ENCODE peak calls at places on chromosome 4, in five cellular contexts. One of them, this sample, is unnamed.

GRCh38 chr4:119136541-119136940 is 909 bp downstream of the MYOZ2 start:
- DNase-seq in NCI-H1930: no peak
- DNase-seq in Right ventricle myocardium inferior: no peak
- DNase-seq in Calu3: no peak
- DNase-seq in lower leg skin: no peak
- DNase-seq in this sample: no peak

GRCh38 chr4:176277162-176277904 is 8.3 kb upstream of the ASB5 start:
- DNase-seq in Calu3: peak; percentile 58
- DNase-seq in NCI-H1930: no peak
- DNase-seq in Right ventricle myocardium inferior: no peak
- DNase-seq in lower leg skin: no peak
- DNase-seq in this sample: peak; percentile 20

GRCh38 chr4:150002561-150002960 is 75.7 kb upstream of the DCLK2 start:
- DNase-seq in NCI-H1930: no peak
- DNase-seq in Right ventricle myocardium inferior: no peak
- DNase-seq in Calu3: no peak
- DNase-seq in lower leg skin: no peak
- DNase-seq in this sample: no peak

GRCh38 chr4:98928131-98928504 is 815 bp downstream of the EIF4E start:
- DNase-seq in Right ventricle myocardium inferior: peak; percentile 82
- DNase-seq in NCI-H1930: peak; percentile 32
- DNase-seq in lower leg skin: peak; percentile 60
- DNase-seq in Calu3: peak; percentile 71
- DNase-seq in this sample: peak; percentile 57

GRCh38 chr4:985123-985830 is 1.6 kb upstream of the IDUA start:
- DNase-seq in Calu3: peak; percentile 79
- DNase-seq in Right ventricle myocardium inferior: peak; percentile 90
- DNase-seq in lower leg skin: no peak
- DNase-seq in NCI-H1930: no peak
- DNase-seq in this sample: peak; percentile 93

GRCh38 chr4:1233641-1234277 is 15.2 kb downstream of the CTBP1 start:
- DNase-seq in lower leg skin: no peak
- DNase-seq in NCI-H1930: no peak
- DNase-seq in Right ventricle myocardium inferior: peak; percentile 70
- DNase-seq in Calu3: no peak
- DNase-seq in this sample: no peak

GRCh38 chr4:16464651-16465050 is 238.4 kb upstream of the TAPT1 start:
- DNase-seq in Right ventricle myocardium inferior: no peak
- DNase-seq in Calu3: no peak
- DNase-seq in NCI-H1930: no peak
- DNase-seq in lower leg skin: no peak
- DNase-seq in this sample: no peak

GRCh38 chr4:185222598-185222997 is 13.2 kb downstream of the SNX25 start:
- DNase-seq in Right ventricle myocardium inferior: no peak
- DNase-seq in Calu3: no peak
- DNase-seq in NCI-H1930: no peak
- DNase-seq in lower leg skin: no peak
- DNase-seq in this sample: no peak

GRCh38 chr4:52407545-52407944 is 251.6 kb downstream of the USP46 start:
- DNase-seq in lower leg skin: no peak
- DNase-seq in Calu3: no peak
- DNase-seq in Right ventricle myocardium inferior: no peak
- DNase-seq in NCI-H1930: no peak
- DNase-seq in this sample: no peak

GRCh38 chr4:92305148-92305877 is 1.5 kb downstream of the GRID2 start:
- DNase-seq in Right ventricle myocardium inferior: peak; percentile 66
- DNase-seq in lower leg skin: no peak
- DNase-seq in NCI-H1930: peak; percentile 53
- DNase-seq in Calu3: peak; percentile 55
- DNase-seq in this sample: no peak

GRCh38 chr4:182895791-182896292 is 21.3 kb downstream of the DCTD start:
- DNase-seq in lower leg skin: no peak
- DNase-seq in Right ventricle myocardium inferior: no peak
- DNase-seq in Calu3: no peak
- DNase-seq in NCI-H1930: no peak
- DNase-seq in this sample: peak; percentile 27

GRCh38 chr4:13933163-13933562 is 305.6 kb upstream of the BOD1L1 start:
- DNase-seq in lower leg skin: no peak
- DNase-seq in Right ventricle myocardium inferior: no peak
- DNase-seq in Calu3: no peak
- DNase-seq in NCI-H1930: no peak
- DNase-seq in this sample: no peak

GRCh38 chr4:48945981-48946380 is 39.4 kb upstream of the OCIAD2 start:
- DNase-seq in lower leg skin: no peak
- DNase-seq in NCI-H1930: no peak
- DNase-seq in Calu3: no peak
- DNase-seq in Right ventricle myocardium inferior: no peak
- DNase-seq in this sample: no peak

GRCh38 chr4:24230955-24231354 is 341.1 kb upstream of the PPARGC1A start:
- DNase-seq in NCI-H1930: no peak
- DNase-seq in lower leg skin: no peak
- DNase-seq in Right ventricle myocardium inferior: no peak
- DNase-seq in Calu3: no peak
- DNase-seq in this sample: no peak

GRCh38 chr4:150257338-150257737 is 179.1 kb downstream of the DCLK2 start:
- DNase-seq in Right ventricle myocardium inferior: no peak
- DNase-seq in NCI-H1930: no peak
- DNase-seq in Calu3: no peak
- DNase-seq in lower leg skin: no peak
- DNase-seq in this sample: peak; percentile 69

GRCh38 chr4:158586881-158587280 is 65.2 kb downstream of the RXFP1 start:
- DNase-seq in lower leg skin: no peak
- DNase-seq in Right ventricle myocardium inferior: no peak
- DNase-seq in NCI-H1930: no peak
- DNase-seq in Calu3: no peak
- DNase-seq in this sample: no peak

GRCh38 chr4:89661490-89661889 is 175.5 kb downstream of the SNCA start:
- DNase-seq in Right ventricle myocardium inferior: no peak
- DNase-seq in Calu3: no peak
- DNase-seq in NCI-H1930: no peak
- DNase-seq in lower leg skin: no peak
- DNase-seq in this sample: no peak

GRCh38 chr4:121881213-121881612 is 10.9 kb upstream of the BBS7 start:
- DNase-seq in Right ventricle myocardium inferior: no peak
- DNase-seq in Calu3: no peak
- DNase-seq in lower leg skin: no peak
- DNase-seq in NCI-H1930: no peak
- DNase-seq in this sample: no peak